ENCODE peak calls at places on chromosomes 12 and 14, in seven cellular contexts. G is activated effector memory CD4-positive, alpha-beta T cell treated with anti-CD3 and anti-CD28 coated beads, Interleukin-2, amount 50 U/mL, for 16 hours; J is KG1; V is tibial nerve; K is tibial artery; U is NCI-H1092 treated with DMSO at 0.1 percent for 48 hours; Z is hepatocyte. O is an unnamed sample.

GRCh38 chr12:89768586-89769482 is 60.2 kb upstream of the ATP2B1 start:
- DNase-seq in G (peak), J (no peak), V (no peak), K (no peak), U (no peak), Z (peak), O (peak)

GRCh38 chr12:132494294-132495164 is 4.6 kb downstream of the FBRSL1 start:
- DNase-seq in G (no peak), J (no peak), V (no peak), K (no peak), U (no peak), Z (peak), O (no peak)

GRCh38 chr14:65414961-65415589 is 2.5 kb downstream of the FUT8 start:
- DNase-seq in G (no peak), J (peak), V (no peak), K (no peak), U (peak), Z (peak), O (no peak)

GRCh38 chr12:119328111-119328510 is 6.4 kb upstream of the CCDC60 start:
- DNase-seq in G (no peak), J (no peak), V (no peak), K (no peak), U (no peak), Z (peak), O (peak)

GRCh38 chr12:29710104-29710503 is 73.6 kb downstream of the TMTC1 start:
- DNase-seq in G (no peak), J (no peak), V (no peak), K (peak), U (peak), Z (no peak), O (no peak)

GRCh38 chr12:41345071-41345470 is 157.0 kb downstream of the PDZRN4 start:
- DNase-seq in G (no peak), J (no peak), V (no peak), K (no peak), U (no peak), Z (no peak), O (no peak)

GRCh38 chr14:94622653-94623421 is 10.6 kb downstream of the SERPINA3 start:
- DNase-seq in G (peak), J (no peak), V (no peak), K (peak), U (no peak), Z (no peak), O (no peak)

GRCh38 chr12:109934026-109934425 is 34.0 kb downstream of the TCHP start:
- DNase-seq in G (no peak), J (no peak), V (no peak), K (no peak), U (no peak), Z (no peak), O (peak)

GRCh38 chr12:76031081-76031413 is 529 bp downstream of the PHLDA1 start:
- DNase-seq in G (no peak), J (no peak), V (no peak), K (peak), U (peak), Z (no peak), O (no peak)

GRCh38 chr12:45909041-45909713 is 81.2 kb downstream of the SCAF11 start:
- DNase-seq in G (no peak), J (no peak), V (no peak), K (no peak), U (no peak), Z (no peak), O (no peak)

GRCh38 chr12:117521327-117521726 is 159.9 kb upstream of the NOS1 start:
- DNase-seq in G (no peak), J (no peak), V (no peak), K (no peak), U (no peak), Z (no peak), O (no peak)

GRCh38 chr12:28535216-28535615 is 345.0 kb downstream of the CCDC91 start:
- DNase-seq in G (no peak), J (no peak), V (no peak), K (no peak), U (no peak), Z (no peak), O (no peak)

GRCh38 chr12:78878447-78878846 is 13.9 kb downstream of the SYT1 start:
- DNase-seq in G (no peak), J (no peak), V (no peak), K (no peak), U (no peak), Z (no peak), O (no peak)

GRCh38 chr12:67533159-67533558 is 115.4 kb upstream of the DYRK2 start:
- DNase-seq in G (no peak), J (no peak), V (no peak), K (no peak), U (no peak), Z (no peak), O (no peak)

GRCh38 chr12:13887774-13888388 is 93.5 kb downstream of the GRIN2B start:
- DNase-seq in G (no peak), J (no peak), V (no peak), K (no peak), U (no peak), Z (peak), O (peak)

GRCh38 chr12:68871899-68872298 is 61.1 kb downstream of the CPM start:
- DNase-seq in G (no peak), J (no peak), V (no peak), K (no peak), U (peak), Z (no peak), O (peak)

GRCh38 chr12:108175310-108175709 is 46.2 kb downstream of the WSCD2 start:
- DNase-seq in G (no peak), J (no peak), V (no peak), K (no peak), U (no peak), Z (no peak), O (no peak)

GRCh38 chr12:5807090-5807414 is 138.0 kb downstream of the ANO2 start:
- DNase-seq in G (no peak), J (no peak), V (no peak), K (no peak), U (no peak), Z (no peak), O (no peak)

GRCh38 chr14:24150993-24151392 is 3.7 kb downstream of the RNF31 start:
- DNase-seq in G (no peak), J (no peak), V (no peak), K (no peak), U (no peak), Z (no peak), O (no peak)

GRCh38 chr12:93964936-93965335 is 183.4 kb upstream of the PLXNC1 start:
- DNase-seq in G (no peak), J (no peak), V (no peak), K (no peak), U (no peak), Z (no peak), O (no peak)

GRCh38 chr12:11607313-11608081 is 42.0 kb upstream of the ETV6 start:
- DNase-seq in G (no peak), J (no peak), V (no peak), K (no peak), U (no peak), Z (peak), O (peak)

GRCh38 chr12:132285311-132285741 is 44.1 kb downstream of the GALNT9 start:
- DNase-seq in G (no peak), J (no peak), V (no peak), K (no peak), U (no peak), Z (no peak), O (no peak)

GRCh38 chr12:103768467-103769123 is 72.4 kb downstream of the NT5DC3 start:
- DNase-seq in G (no peak), J (no peak), V (no peak), K (no peak), U (no peak), Z (no peak), O (no peak)

GRCh38 chr12:89769483-89769818 is 60.8 kb upstream of the ATP2B1 start:
- DNase-seq in G (no peak), J (no peak), V (no peak), K (no peak), U (no peak), Z (no peak), O (no peak)

GRCh38 chr12:13534242-13534641 is 337.7 kb downstream of the EMP1 start:
- DNase-seq in G (no peak), J (no peak), V (no peak), K (no peak), U (no peak), Z (no peak), O (no peak)

GRCh38 chr14:102646615-102647014 is 54.2 kb downstream of the RCOR1 start:
- DNase-seq in G (no peak), J (no peak), V (no peak), K (no peak), U (no peak), Z (no peak), O (no peak)

GRCh38 chr12:76552343-76552938 is 7.1 kb downstream of the OSBPL8 start:
- DNase-seq in G (no peak), J (no peak), V (no peak), K (no peak), U (no peak), Z (no peak), O (no peak)

GRCh38 chr12:2374092-2374740 is 321.4 kb downstream of the CACNA1C start:
- DNase-seq in G (peak), J (no peak), V (no peak), K (no peak), U (no peak), Z (no peak), O (no peak)

GRCh38 chr14:89267163-89267562 is 149.9 kb downstream of the FOXN3 start:
- DNase-seq in G (no peak), J (no peak), V (no peak), K (no peak), U (no peak), Z (no peak), O (no peak)

GRCh38 chr12:15244341-15244740 is 23.1 kb upstream of the RERG start:
- DNase-seq in G (no peak), J (no peak), V (no peak), K (no peak), U (peak), Z (no peak), O (no peak)

GRCh38 chr12:12764824-12765223 is 20.6 kb upstream of the APOLD1 start:
- DNase-seq in G (no peak), J (no peak), V (no peak), K (no peak), U (no peak), Z (no peak), O (no peak)

GRCh38 chr14:47442206-47442605 is 233.2 kb downstream of the MDGA2 start:
- DNase-seq in G (no peak), J (no peak), V (no peak), K (no peak), U (no peak), Z (peak), O (peak)

GRCh38 chr12:118058227-118058626 is 2.8 kb downstream of the WSB2 start:
- DNase-seq in G (no peak), J (no peak), V (no peak), K (no peak), U (no peak), Z (no peak), O (no peak)

O was measured in HuH-7.